ENCODE peak calls at places on chromosomes 2 and 18, in four cellular contexts. I is HepG2, T is adipocyte, A is IMR-90. S is an unnamed sample. For H3K36me3, the result is how much of the 10 kb centered on the place peaks cover.

GRCh38 chr2:1769703-1770422 is 25.5 kb upstream of the PXDN start:
- DNase-seq in I (peak), A (peak), T (peak), S (peak)

GRCh38 chr2:64054166-64054915 is 35.1 kb upstream of the VPS54 start:
- DNase-seq in A (no peak), T (no peak), I (no peak), S (no peak)

GRCh38 chr2:19682493-19682892 is 219.3 kb downstream of the TTC32 start:
- DNase-seq in I (no peak), T (no peak), A (peak), S (no peak)

GRCh38 chr2:106189764-106190468 is 4.2 kb downstream of the UXS1 start:
- DNase-seq in I (no peak), T (peak), A (peak), S (no peak)

GRCh38 chr2:235511187-235511661 is 17.4 kb downstream of the AGAP1 start:
- DNase-seq in T (peak), A (peak), I (peak), S (no peak)

GRCh38 chr2:217905906-217906305 is 96.9 kb downstream of the TNS1 start:
- DNase-seq in A (no peak), I (no peak), T (no peak), S (no peak)

GRCh38 chr2:189821953-189822748 is 37.9 kb downstream of the PMS1 start:
- DNase-seq in T (peak), I (no peak), A (peak), S (no peak)

GRCh38 chr2:168670478-168670877 is 132.0 kb upstream of the NOSTRIN start:
- DNase-seq in T (no peak), I (no peak), A (no peak), S (no peak)

GRCh38 chr2:138504546-138505239 is 3.1 kb downstream of the SPOPL start:
- DNase-seq in A (no peak), I (no peak), T (no peak), S (no peak)

GRCh38 chr2:65061910-65062339 is 5.7 kb downstream of the CEP68 start:
- DNase-seq in A (no peak), I (no peak), T (no peak), S (no peak)

GRCh38 chr2:200177971-200178911 is 128.3 kb upstream of the SPATS2L start:
- DNase-seq in A (peak), I (no peak), T (peak), S (no peak)

GRCh38 chr2:112673008-112673407 is 27.3 kb downstream of the SLC20A1 start:
- DNase-seq in T (no peak), I (no peak), A (no peak), S (no peak)

GRCh38 chr2:147649288-147649687 is 195.5 kb upstream of the ACVR2A start:
- DNase-seq in I (no peak), T (no peak), A (no peak), S (no peak)

GRCh38 chr2:239917128-239917956 is 107.8 kb downstream of the NDUFA10 start:
- DNase-seq in I (no peak), A (no peak), T (no peak), S (no peak)

GRCh38 chr2:126902152-126902835 is 3.6 kb downstream of the TEX51 start:
- DNase-seq in T (no peak), I (no peak), A (no peak), S (no peak)

GRCh38 chr2:83613178-83613577 is 845.9 kb downstream of the SUCLG1 start:
- DNase-seq in A (no peak), T (no peak), I (no peak), S (no peak)

GRCh38 chr2:28356095-28356911 is 36.4 kb upstream of the FOSL2 start:
- DNase-seq in I (no peak), T (peak), A (peak), S (no peak)

GRCh38 chr2:11157296-11157695 is 2.0 kb downstream of the SLC66A3 start:
- DNase-seq in T (no peak), A (no peak), I (no peak), S (no peak)

GRCh38 chr2:99957724-99958123 is 184.7 kb downstream of the AFF3 start:
- DNase-seq in I (no peak), T (peak), A (peak), S (no peak)

GRCh38 chr2:153575171-153575853 is 96.8 kb upstream of the RPRM start:
- DNase-seq in I (no peak), T (no peak), A (no peak), S (no peak)

GRCh38 chr2:85673736-85674375 is 5.9 kb upstream of the SFTPB start:
- DNase-seq in T (peak), A (no peak), I (no peak), S (no peak)

GRCh38 chr18:63779386-63779785 is 4.2 kb downstream of the SERPINB7 start:
- DNase-seq in I (no peak), A (no peak), T (no peak), S (no peak)

GRCh38 chr2:127961729-127962128 is 66.1 kb downstream of the SAP130 start:
- DNase-seq in T (no peak), A (no peak), I (no peak), S (no peak)

GRCh38 chr2:62774555-62775366 is 69.2 kb downstream of the EHBP1 start:
- DNase-seq in I (peak), A (peak), T (peak), S (peak)

GRCh38 chr2:203870481-203870880 is 2.9 kb downstream of the CTLA4 start:
- DNase-seq in I (no peak), T (no peak), A (no peak), S (no peak)

GRCh38 chr2:231276986-231277385 is 78.6 kb downstream of the ARMC9 start:
- DNase-seq in I (no peak), A (no peak), T (no peak), S (no peak)

GRCh38 chr2:52000156-52000855 is 968.4 kb upstream of the NRXN1 start:
- DNase-seq in A (peak), T (no peak), I (no peak), S (no peak)

GRCh38 chr2:134199123-134199522 is 54.7 kb upstream of the MGAT5 start:
- DNase-seq in T (no peak), I (no peak), A (peak), S (no peak)

GRCh38 chr18:74006160-74006559 is 141.5 kb downstream of the FBXO15 start:
- DNase-seq in I (no peak), A (no peak), T (no peak), S (no peak)

GRCh38 chr18:23553887-23554286 is 32.4 kb downstream of the NPC1 start:
- DNase-seq in I (no peak), T (no peak), A (no peak), S (no peak)

DNA sequence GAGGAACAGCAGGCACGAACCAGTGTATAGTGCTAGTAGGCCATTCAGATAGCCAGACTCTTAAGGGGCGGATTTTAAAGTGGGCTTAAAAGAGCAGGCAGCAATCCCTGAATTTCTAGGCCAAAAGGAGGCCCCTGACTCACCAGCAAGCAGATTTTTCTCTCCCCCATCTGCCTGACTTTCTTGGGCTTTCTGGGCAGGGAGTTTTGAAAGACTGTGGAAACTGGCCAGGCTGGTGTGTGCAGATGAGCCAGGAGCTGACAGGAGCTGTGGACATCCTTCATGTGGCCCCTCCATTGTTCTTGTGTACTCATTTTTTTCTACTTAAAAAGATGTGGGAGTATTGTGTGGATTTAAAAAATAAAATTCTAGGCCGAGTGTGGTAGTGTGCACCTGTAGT is 59.0 kb downstream of the GLI2 start:
- DNase-seq in T (peak), I (no peak), A (peak), S (no peak)
- H3K9ac ChIP-seq in T (peak), I (no peak), A (peak), S (no peak)

DNA sequence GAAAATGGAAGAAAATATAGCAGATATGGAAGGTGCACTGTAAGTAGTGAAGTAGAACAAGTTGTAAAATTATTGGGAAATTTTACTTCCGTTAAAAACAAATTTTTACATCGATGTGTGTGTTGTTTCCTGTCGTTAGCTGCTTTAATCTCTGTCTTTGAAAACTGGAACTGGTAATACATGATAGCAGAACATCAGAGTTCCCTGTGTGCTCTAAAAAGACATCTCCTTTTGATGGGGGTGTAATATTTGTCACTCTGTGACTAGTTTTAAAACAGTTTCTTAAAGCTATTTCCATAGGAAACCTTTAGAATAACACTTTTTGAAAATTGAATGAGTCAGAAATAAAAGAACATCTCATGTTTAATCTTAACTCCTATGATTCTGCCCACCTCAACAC is 43.5 kb downstream of the COX7A2L start:
- DNase-seq in A (no peak), I (no peak), T (no peak), S (no peak)
- H3K36me3 ChIP-seq in A (under half), I (under half), T (under half), S (under half)

GRCh38 chr2:70608373-70608772 is 54.7 kb upstream of the TGFA start:
- DNase-seq in I (no peak), A (no peak), T (no peak), S (no peak)

GRCh38 chr2:70603066-70603465 is 49.4 kb upstream of the TGFA start:
- DNase-seq in A (no peak), I (no peak), T (no peak), S (no peak)

DNA sequence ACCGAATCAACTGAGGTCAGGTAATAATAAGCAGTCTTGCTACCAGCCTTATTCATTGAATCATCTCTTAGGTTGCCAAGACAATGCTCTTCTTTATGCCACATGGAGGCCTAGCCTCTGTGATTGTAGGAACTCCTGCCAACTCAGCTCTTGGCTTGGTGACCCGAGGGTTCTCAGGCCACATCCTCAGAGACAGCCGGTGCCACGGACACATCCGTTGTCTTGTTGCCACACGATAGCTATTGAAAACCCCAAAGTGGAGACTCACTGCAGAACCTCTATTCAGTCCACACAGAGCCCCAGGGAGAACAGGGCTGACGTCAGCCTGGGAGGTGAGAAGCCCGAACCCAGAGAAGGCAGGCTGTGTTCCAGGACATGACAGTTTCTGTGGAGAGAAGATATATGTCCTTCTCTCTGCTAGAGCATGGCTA is 53.5 kb upstream of the TGFA start:
- DNase-seq in A (no peak), T (no peak), I (no peak), S (no peak)
- H3K9ac ChIP-seq in A (no peak), T (no peak), I (no peak), S (no peak)

GRCh38 chr18:21857871-21858270 is 117.3 kb downstream of the MIB1 start:
- DNase-seq in T (no peak), I (no peak), A (no peak), S (no peak)
- H3K36me3 ChIP-seq in T (half or more), I (under half), A (under half), S (under half)

S was measured in NT2/D1.